ENCODE peak calls at places on chromosomes 13 and 19, in four cellular contexts. C is K562, U is HepG2, G is GM12878. M is an unnamed sample.
A peak's percentile ranks its signal among the peaks of the same experiment; 100 is the strongest.

GRCh38 chr13:25217023-25217909 is 45.2 kb upstream of the AMER2 start:
- DNase-seq in C (no peak), U (no peak), G (no peak), M (no peak)

GRCh38 chr13:114108894-114109293 is 23.5 kb downstream of the RASA3 start:
- DNase-seq in C (no peak), U (no peak), G (no peak), M (no peak)

GRCh38 chr13:46647514-46648065 is 94.6 kb downstream of the LRCH1 start:
- DNase-seq in C (no peak), U (no peak), G (no peak), M (no peak)

GRCh38 chr19:56253737-56254136 is 18.8 kb upstream of the EDDM13 start:
- DNase-seq in C (peak; percentile 46), U (peak; percentile 48), G (no peak), M (no peak)

GRCh38 chr19:38617283-38617763 is 430 bp downstream of the MAP4K1 start:
- DNase-seq in C (no peak), U (no peak), G (peak; percentile 9), M (no peak)

GRCh38 chr13:110341445-110342247 is 34.6 kb downstream of the COL4A2 start:
- DNase-seq in C (no peak), U (no peak), G (no peak), M (no peak)

GRCh38 chr19:41531438-41532311 is 44.3 kb upstream of the CEACAM21 start:
- DNase-seq in C (peak; percentile 75), U (no peak), G (no peak), M (no peak)

GRCh38 chr13:27359203-27359821 is 65.1 kb upstream of the GTF3A start:
- DNase-seq in C (peak; percentile 68), U (peak; percentile 43), G (no peak), M (no peak)

GRCh38 chr19:33221641-33222040 is 4.0 kb downstream of the SLC7A10 start:
- DNase-seq in C (no peak), U (no peak), G (no peak), M (no peak)

GRCh38 chr19:10817291-10818038 is 18.5 kb downstream of the TMED1 start:
- DNase-seq in C (no peak), U (no peak), G (no peak), M (no peak)

GRCh38 chr19:50419580-50420035 is 870 bp downstream of the SPIB start:
- DNase-seq in C (no peak), U (no peak), G (no peak), M (peak; percentile 75)

GRCh38 chr19:29539668-29540067 is 13.9 kb downstream of the VSTM2B start:
- DNase-seq in C (no peak), U (no peak), G (no peak), M (peak; percentile 33)

GRCh38 chr13:62212246-62212645 is 796.6 kb upstream of the PCDH20 start:
- DNase-seq in C (no peak), U (peak; percentile 21), G (no peak), M (no peak)

GRCh38 chr13:65656740-65657329 is 1573.3 kb downstream of the PCDH9 start:
- DNase-seq in C (no peak), U (no peak), G (no peak), M (no peak)

GRCh38 chr19:3162418-3163229 is 15.9 kb upstream of the S1PR4 start:
- DNase-seq in C (peak; percentile 71), U (peak; percentile 44), G (no peak), M (no peak)

GRCh38 chr13:100304241-100304640 is 215.3 kb downstream of the PCCA start:
- DNase-seq in C (no peak), U (no peak), G (no peak), M (no peak)

GRCh38 chr19:17041994-17042393 is 15.4 kb upstream of the CPAMD8 start:
- DNase-seq in C (no peak), U (no peak), G (no peak), M (no peak)

GRCh38 chr19:48123907-48124675 is 13.5 kb upstream of the PLA2G4C start:
- DNase-seq in C (no peak), U (peak; percentile 39), G (no peak), M (no peak)

GRCh38 chr13:84237181-84237580 is 354.9 kb upstream of the SLITRK1 start:
- DNase-seq in C (no peak), U (no peak), G (no peak), M (no peak)

GRCh38 chr19:43315851-43316250 is 37.6 kb upstream of the CD177 start:
- DNase-seq in C (peak; percentile 14), U (no peak), G (no peak), M (peak; percentile 49)

DNA sequence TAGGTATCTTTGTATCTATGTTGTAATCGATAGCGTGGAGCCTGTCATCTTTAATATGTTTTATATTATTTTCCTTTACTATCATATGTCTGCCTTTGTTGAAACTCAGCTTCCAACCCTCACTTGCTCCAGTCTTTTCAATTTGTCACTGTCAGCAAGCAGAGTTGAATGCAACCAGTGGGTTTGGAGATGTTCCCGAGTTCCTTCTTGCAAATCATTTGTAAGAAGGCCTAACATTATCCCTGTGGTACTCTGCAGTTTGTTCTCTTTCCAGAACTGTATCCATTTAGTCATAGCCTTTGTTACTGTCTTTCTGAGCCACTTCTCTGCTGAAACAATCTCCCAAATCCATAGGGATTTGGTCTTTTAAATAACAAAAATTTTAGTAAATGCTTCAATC is 41.8 kb downstream of the RNASEH2B start:
- DNase-seq in C (no peak), U (no peak), G (no peak), M (no peak)
- TF ChIP-seq HDAC6 in C (no peak), U (no peak), G (no peak), M (no peak)

GRCh38 chr19:19131989-19132388 is 6.3 kb downstream of the TMEM161A start:
- DNase-seq in C (no peak), U (no peak), G (no peak), M (no peak)
- TF ChIP-seq JUND in C (no peak), U (no peak), G (no peak), M (no peak)

DNA sequence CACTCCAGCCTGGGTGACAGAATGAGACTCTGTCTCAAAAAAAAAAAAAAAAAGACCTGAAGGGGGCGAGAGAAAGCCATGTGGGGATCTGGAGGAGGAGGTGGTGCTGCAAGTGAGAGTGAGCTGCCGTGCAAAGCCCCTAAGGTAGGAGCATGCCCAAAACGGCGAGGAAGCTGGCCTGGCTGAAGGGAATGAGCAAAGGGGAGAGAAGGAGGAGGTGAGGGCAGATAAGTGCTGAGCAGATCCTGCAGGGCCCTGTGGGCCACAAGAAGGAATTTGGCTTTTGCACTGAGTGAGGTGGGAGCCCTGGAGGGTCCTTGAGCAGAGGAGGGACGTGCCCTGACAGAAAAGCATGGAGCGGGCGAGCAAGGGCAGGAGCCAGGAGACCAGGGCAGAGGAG is 19.4 kb upstream of the ADGRE5 start:
- DNase-seq in C (peak; percentile 51), U (no peak), G (no peak), M (peak; percentile 49)
- TF ChIP-seq HDAC6 in C (no peak), U (no peak), G (no peak), M (no peak)

DNA sequence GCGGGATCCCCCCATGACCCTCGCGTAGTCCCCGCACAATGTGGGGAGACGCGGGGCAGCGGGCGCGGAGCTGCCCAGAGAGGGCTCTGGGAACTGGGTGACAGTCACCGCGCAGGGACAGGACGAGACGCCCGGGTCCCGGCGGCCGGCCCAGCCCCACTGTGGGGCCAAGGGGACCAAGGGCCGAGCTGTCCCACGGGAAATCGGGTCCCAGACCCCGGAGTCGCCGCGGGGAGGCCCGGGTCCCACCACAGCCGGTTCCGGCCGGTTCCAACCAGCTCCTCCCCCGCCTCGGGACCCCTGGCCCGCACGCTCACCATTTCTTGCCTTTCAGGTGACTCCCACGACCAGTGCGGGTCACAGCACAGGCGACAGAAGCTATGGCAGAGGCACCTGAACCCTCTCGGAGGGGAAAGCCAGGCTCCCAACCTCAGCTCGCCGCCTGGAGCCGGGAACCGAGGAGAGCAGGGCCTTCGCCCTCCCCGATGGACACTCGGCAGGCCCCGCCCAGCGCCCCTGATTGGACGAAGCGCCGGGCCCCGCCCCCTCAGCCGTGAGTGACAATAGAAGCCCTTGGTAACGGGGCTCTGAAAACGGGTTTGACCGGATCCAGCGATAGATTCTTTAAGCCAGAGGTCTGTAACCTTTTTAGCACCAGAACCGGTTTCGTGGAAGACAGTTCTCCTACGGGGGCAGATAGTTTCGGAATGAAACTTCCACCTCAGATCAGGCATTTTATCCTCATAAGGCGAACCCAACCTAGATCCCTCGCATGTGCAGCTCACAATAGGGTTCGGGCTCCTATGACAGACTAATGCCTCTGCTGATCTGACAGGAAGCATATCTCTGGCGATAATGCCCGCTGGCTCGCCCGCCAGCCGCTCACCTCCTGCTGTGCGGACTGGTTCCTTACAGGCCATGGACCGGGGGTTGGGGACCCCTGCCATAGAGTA is at the start of gene ZNF433:
- DNase-seq in C (peak; percentile 86), U (peak; percentile 84), G (no peak), M (peak; percentile 76)
- TF ChIP-seq JUND in C (no peak), U (peak; percentile 26), G (no peak), M (no peak)

GRCh38 chr19:35169226-35169995 is 14.9 kb downstream of the FXYD5 start:
- DNase-seq in C (no peak), U (no peak), G (no peak), M (no peak)

GRCh38 chr19:35171730-35172129 is 17.2 kb downstream of the FXYD5 start:
- DNase-seq in C (no peak), U (no peak), G (no peak), M (no peak)

GRCh38 chr19:35167251-35168119 is 12.9 kb downstream of the FXYD5 start:
- DNase-seq in C (no peak), U (no peak), G (no peak), M (no peak)

GRCh38 chr19:35168261-35168660 is 13.7 kb downstream of the FXYD5 start:
- DNase-seq in C (no peak), U (no peak), G (no peak), M (no peak)

DNA sequence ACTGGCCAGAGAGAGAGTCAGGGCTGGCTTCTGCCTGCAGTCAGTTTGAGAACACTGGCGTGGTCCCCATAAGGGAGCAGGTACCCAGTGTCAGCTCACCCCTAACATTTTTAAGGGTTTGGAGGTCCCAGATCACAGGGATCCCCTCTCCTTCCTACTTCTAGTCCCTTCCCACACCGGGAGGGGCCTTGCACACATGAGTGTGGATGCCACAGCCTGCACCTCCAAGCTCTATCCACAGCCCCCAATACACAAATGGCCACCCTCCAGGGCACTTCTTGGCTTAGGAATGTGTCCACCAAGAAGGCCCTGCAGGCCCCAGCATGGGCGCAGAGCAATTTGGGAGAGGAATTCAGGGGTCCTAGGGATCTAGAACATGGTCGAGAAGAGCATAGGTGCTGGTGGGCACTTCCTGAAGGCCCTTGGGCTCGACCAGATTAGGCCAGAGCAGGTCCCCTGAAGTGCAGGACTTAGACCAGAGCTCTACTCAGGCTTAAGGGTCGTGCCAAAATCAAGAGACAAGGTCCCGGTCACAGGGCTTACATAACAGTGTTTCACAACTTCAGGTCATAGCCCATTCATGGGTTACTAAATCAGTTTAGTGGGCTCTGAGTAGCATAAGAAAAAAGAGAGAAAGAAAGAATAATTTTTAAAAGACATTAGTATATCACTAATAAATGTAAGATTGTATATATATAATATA is 16.0 kb downstream of the FXYD5 start:
- DNase-seq in C (no peak), U (no peak), G (no peak), M (no peak)
- TF ChIP-seq HDAC6 in C (no peak), U (no peak), G (no peak), M (no peak)

M was measured in H1.